ENCODE peak calls at places on chromosomes 13 and 19, in eight cellular contexts. A, J, O, P, C, Z, E and M are unnamed samples.
A peak's percentile ranks its signal among the peaks of the same experiment; 100 is the strongest.

GRCh38 chr19:15093001-15093400 is 11.0 kb downstream of the OR1I1 start:
- DNase-seq in Z (no peak), J (no peak), E (no peak), P (no peak), C (no peak), A (no peak), O (no peak), M (no peak)

GRCh38 chr19:52689804-52690394 is 44.9 kb downstream of the ZNF611 start:
- DNase-seq in A (no peak), Z (peak; percentile 41), J (peak; percentile 33), P (no peak), O (peak; percentile 28), C (peak; percentile 13), E (no peak), M (no peak)

GRCh38 chr19:3653865-3654513 is 27.4 kb upstream of the CACTIN start:
- DNase-seq in O (no peak), Z (no peak), E (no peak), J (no peak), C (no peak), P (no peak), A (peak; percentile 13), M (no peak)

GRCh38 chr13:47413112-47413511 is 516.3 kb upstream of the HTR2A start:
- DNase-seq in O (no peak), Z (no peak), J (no peak), P (no peak), A (no peak), E (no peak), C (no peak), M (no peak)

GRCh38 chr13:96020941-96021340 is 32.3 kb downstream of the UGGT2 start:
- DNase-seq in P (no peak), A (no peak), C (no peak), Z (no peak), J (no peak), O (no peak), E (no peak), M (no peak)

GRCh38 chr13:38607136-38607535 is 79.7 kb upstream of the FREM2 start:
- DNase-seq in J (no peak), Z (no peak), O (no peak), A (no peak), P (no peak), E (no peak), C (no peak), M (no peak)

GRCh38 chr13:44365008-44365407 is 8.6 kb upstream of the SERP2 start:
- DNase-seq in E (peak; percentile 51), P (no peak), C (no peak), O (no peak), J (no peak), Z (no peak), A (no peak), M (peak; percentile 87)

GRCh38 chr13:39324806-39325311 is 278.1 kb downstream of the LHFPL6 start:
- DNase-seq in O (no peak), P (no peak), E (no peak), A (no peak), Z (no peak), C (no peak), J (no peak), M (no peak)

GRCh38 chr13:114112231-114112825 is 20.1 kb downstream of the RASA3 start:
- DNase-seq in A (no peak), E (no peak), O (no peak), Z (no peak), J (no peak), C (no peak), P (no peak), M (no peak)

GRCh38 chr13:22801402-22802003 is 379.3 kb upstream of the SGCG start:
- DNase-seq in Z (no peak), O (no peak), J (no peak), P (no peak), C (no peak), E (no peak), A (no peak), M (peak; percentile 65)

GRCh38 chr19:51324082-51324481 is 12.6 kb downstream of the IGLON5 start:
- DNase-seq in J (no peak), E (no peak), A (no peak), C (no peak), O (no peak), P (no peak), Z (no peak), M (no peak)

GRCh38 chr19:19224852-19225494 is 13.2 kb downstream of the NCAN start:
- DNase-seq in E (peak; percentile 77), Z (peak; percentile 74), O (peak; percentile 75), J (peak; percentile 54), A (peak; percentile 64), C (peak; percentile 65), P (peak; percentile 36), M (peak; percentile 22)